ENCODE peak calls at places on chromosome 22, in ten cellular contexts. One of them, this sample, is unnamed. For H3K27me3, the result is how much of the 10 kb centered on the place peaks cover.

GRCh38 chr22:34881453-34881852 is 184.5 kb upstream of the ISX start:
- DNase-seq in H1: no peak
- DNase-seq in breast epithelium: no peak
- DNase-seq in tibial artery: no peak
- DNase-seq in osteoblast: no peak
- DNase-seq in upper lobe of right lung: no peak
- DNase-seq in foreskin keratinocyte: no peak
- DNase-seq in heart left ventricle: no peak
- DNase-seq in heart right ventricle: no peak
- DNase-seq in adrenal gland: no peak
- DNase-seq in this sample: no peak

GRCh38 chr22:23709107-23709506 is 18.3 kb downstream of the RGL4 start:
- DNase-seq in heart right ventricle: no peak
- DNase-seq in foreskin keratinocyte: no peak
- DNase-seq in breast epithelium: no peak
- DNase-seq in H1: no peak
- DNase-seq in adrenal gland: no peak
- DNase-seq in osteoblast: no peak
- DNase-seq in upper lobe of right lung: no peak
- DNase-seq in tibial artery: no peak
- DNase-seq in heart left ventricle: no peak
- DNase-seq in this sample: no peak

GRCh38 chr22:24954114-24954463 is 1.6 kb downstream of the KIAA1671 start:
- DNase-seq in heart left ventricle: no peak
- DNase-seq in upper lobe of right lung: no peak
- DNase-seq in H1: no peak
- DNase-seq in adrenal gland: no peak
- DNase-seq in heart right ventricle: no peak
- DNase-seq in foreskin keratinocyte: no peak
- DNase-seq in tibial artery: no peak
- DNase-seq in breast epithelium: no peak
- DNase-seq in osteoblast: no peak
- DNase-seq in this sample: no peak

GRCh38 chr22:42856179-42856864 is 751 bp downstream of the ARFGAP3 start:
- DNase-seq in foreskin keratinocyte: no peak
- DNase-seq in upper lobe of right lung: peak
- DNase-seq in osteoblast: peak
- DNase-seq in breast epithelium: no peak
- DNase-seq in adrenal gland: peak
- DNase-seq in heart left ventricle: peak
- DNase-seq in tibial artery: peak
- DNase-seq in H1: peak
- DNase-seq in heart right ventricle: peak
- DNase-seq in this sample: no peak

GRCh38 chr22:36317658-36318271 is 64.8 kb downstream of the APOL1 start:
- DNase-seq in adrenal gland: no peak
- DNase-seq in breast epithelium: no peak
- DNase-seq in heart left ventricle: no peak
- DNase-seq in foreskin keratinocyte: peak
- DNase-seq in H1: no peak
- DNase-seq in osteoblast: peak
- DNase-seq in tibial artery: no peak
- DNase-seq in upper lobe of right lung: no peak
- DNase-seq in heart right ventricle: no peak
- DNase-seq in this sample: no peak

GRCh38 chr22:21632237-21632895 is at the start of gene CCDC116:
- DNase-seq in tibial artery: no peak
- DNase-seq in breast epithelium: no peak
- DNase-seq in H1: peak
- DNase-seq in heart right ventricle: no peak
- DNase-seq in osteoblast: peak
- DNase-seq in foreskin keratinocyte: no peak
- DNase-seq in upper lobe of right lung: peak
- DNase-seq in heart left ventricle: no peak
- DNase-seq in adrenal gland: peak
- DNase-seq in this sample: no peak

GRCh38 chr22:30337461-30337778 is 10.7 kb upstream of the TBC1D10A start:
- DNase-seq in heart left ventricle: no peak
- DNase-seq in H1: no peak
- DNase-seq in foreskin keratinocyte: no peak
- DNase-seq in breast epithelium: no peak
- DNase-seq in heart right ventricle: no peak
- DNase-seq in upper lobe of right lung: no peak
- DNase-seq in osteoblast: peak
- DNase-seq in adrenal gland: no peak
- DNase-seq in tibial artery: no peak
- DNase-seq in this sample: no peak

GRCh38 chr22:39292002-39292401 is 27.4 kb downstream of the RPL3 start:
- DNase-seq in upper lobe of right lung: no peak
- DNase-seq in foreskin keratinocyte: no peak
- DNase-seq in osteoblast: no peak
- DNase-seq in H1: no peak
- DNase-seq in heart right ventricle: no peak
- DNase-seq in tibial artery: no peak
- DNase-seq in breast epithelium: no peak
- DNase-seq in adrenal gland: no peak
- DNase-seq in heart left ventricle: no peak
- DNase-seq in this sample: no peak

GRCh38 chr22:47030881-47031627 is 268.6 kb downstream of the TBC1D22A start:
- DNase-seq in upper lobe of right lung: peak
- DNase-seq in tibial artery: peak
- DNase-seq in adrenal gland: peak
- DNase-seq in H1: no peak
- DNase-seq in heart right ventricle: no peak
- DNase-seq in foreskin keratinocyte: no peak
- DNase-seq in breast epithelium: no peak
- DNase-seq in heart left ventricle: no peak
- DNase-seq in osteoblast: peak
- DNase-seq in this sample: peak

GRCh38 chr22:25081409-25081824 is 118.2 kb upstream of the CRYBB3 start:
- DNase-seq in osteoblast: no peak
- DNase-seq in heart left ventricle: no peak
- DNase-seq in heart right ventricle: no peak
- DNase-seq in adrenal gland: peak
- DNase-seq in tibial artery: no peak
- DNase-seq in foreskin keratinocyte: no peak
- DNase-seq in upper lobe of right lung: no peak
- DNase-seq in H1: peak
- DNase-seq in breast epithelium: no peak
- DNase-seq in this sample: no peak

GRCh38 chr22:46585340-46586122 is 34.7 kb upstream of the GRAMD4 start:
- DNase-seq in heart left ventricle: no peak
- DNase-seq in upper lobe of right lung: no peak
- DNase-seq in adrenal gland: no peak
- DNase-seq in foreskin keratinocyte: no peak
- DNase-seq in heart right ventricle: no peak
- DNase-seq in H1: peak
- DNase-seq in osteoblast: peak
- DNase-seq in breast epithelium: no peak
- DNase-seq in tibial artery: no peak
- DNase-seq in this sample: no peak

GRCh38 chr22:39932918-39933649 is 27.1 kb upstream of the TMA7B start:
- DNase-seq in heart left ventricle: no peak
- DNase-seq in tibial artery: no peak
- DNase-seq in breast epithelium: no peak
- DNase-seq in heart right ventricle: no peak
- DNase-seq in upper lobe of right lung: no peak
- DNase-seq in H1: peak
- DNase-seq in adrenal gland: peak
- DNase-seq in foreskin keratinocyte: no peak
- DNase-seq in osteoblast: no peak
- DNase-seq in this sample: no peak

GRCh38 chr22:36086170-36086490 is 57.5 kb upstream of the RBFOX2 start:
- DNase-seq in upper lobe of right lung: no peak
- DNase-seq in breast epithelium: no peak
- DNase-seq in osteoblast: no peak
- DNase-seq in heart left ventricle: no peak
- DNase-seq in adrenal gland: no peak
- DNase-seq in tibial artery: no peak
- DNase-seq in foreskin keratinocyte: peak
- DNase-seq in H1: peak
- DNase-seq in heart right ventricle: no peak
- DNase-seq in this sample: no peak

GRCh38 chr22:37806409-37807338 is 1.1 kb upstream of the GCAT start:
- DNase-seq in H1: no peak
- DNase-seq in heart left ventricle: no peak
- DNase-seq in tibial artery: no peak
- DNase-seq in heart right ventricle: no peak
- DNase-seq in osteoblast: peak
- DNase-seq in breast epithelium: no peak
- DNase-seq in upper lobe of right lung: no peak
- DNase-seq in adrenal gland: peak
- DNase-seq in foreskin keratinocyte: no peak
- DNase-seq in this sample: no peak
- TF ChIP-seq CTCF in H1: no peak
- TF ChIP-seq CTCF in heart left ventricle: no peak
- TF ChIP-seq CTCF in tibial artery: no peak
- TF ChIP-seq CTCF in heart right ventricle: no peak
- TF ChIP-seq CTCF in osteoblast: no peak
- TF ChIP-seq CTCF in breast epithelium: no peak
- TF ChIP-seq CTCF in upper lobe of right lung: no peak
- TF ChIP-seq CTCF in adrenal gland: no peak
- TF ChIP-seq CTCF in foreskin keratinocyte: peak
- TF ChIP-seq CTCF in this sample: no peak

GRCh38 chr22:37409557-37409956 is 17.7 kb downstream of the ELFN2 start:
- DNase-seq in heart left ventricle: no peak
- DNase-seq in upper lobe of right lung: no peak
- DNase-seq in heart right ventricle: no peak
- DNase-seq in H1: no peak
- DNase-seq in adrenal gland: no peak
- DNase-seq in osteoblast: no peak
- DNase-seq in breast epithelium: no peak
- DNase-seq in foreskin keratinocyte: no peak
- DNase-seq in tibial artery: no peak
- DNase-seq in this sample: no peak

GRCh38 chr22:37413546-37413945 is 13.7 kb downstream of the ELFN2 start:
- DNase-seq in breast epithelium: no peak
- DNase-seq in H1: no peak
- DNase-seq in heart right ventricle: no peak
- DNase-seq in adrenal gland: no peak
- DNase-seq in upper lobe of right lung: no peak
- DNase-seq in tibial artery: no peak
- DNase-seq in foreskin keratinocyte: no peak
- DNase-seq in osteoblast: no peak
- DNase-seq in heart left ventricle: no peak
- DNase-seq in this sample: no peak

GRCh38 chr22:37412445-37413250 is 14.6 kb downstream of the ELFN2 start:
- DNase-seq in H1: no peak
- DNase-seq in tibial artery: no peak
- DNase-seq in breast epithelium: no peak
- DNase-seq in adrenal gland: no peak
- DNase-seq in heart right ventricle: no peak
- DNase-seq in upper lobe of right lung: no peak
- DNase-seq in foreskin keratinocyte: no peak
- DNase-seq in heart left ventricle: no peak
- DNase-seq in osteoblast: no peak
- DNase-seq in this sample: no peak

GRCh38 chr22:37410174-37411055 is 16.9 kb downstream of the ELFN2 start:
- DNase-seq in heart left ventricle: no peak
- DNase-seq in adrenal gland: peak
- DNase-seq in foreskin keratinocyte: no peak
- DNase-seq in upper lobe of right lung: peak
- DNase-seq in heart right ventricle: peak
- DNase-seq in tibial artery: no peak
- DNase-seq in breast epithelium: no peak
- DNase-seq in H1: no peak
- DNase-seq in osteoblast: peak
- DNase-seq in this sample: no peak

GRCh38 chr22:37411655-37412054 is 15.6 kb downstream of the ELFN2 start:
- DNase-seq in heart right ventricle: no peak
- DNase-seq in breast epithelium: no peak
- DNase-seq in heart left ventricle: no peak
- DNase-seq in tibial artery: no peak
- DNase-seq in osteoblast: no peak
- DNase-seq in H1: no peak
- DNase-seq in foreskin keratinocyte: no peak
- DNase-seq in upper lobe of right lung: no peak
- DNase-seq in adrenal gland: no peak
- DNase-seq in this sample: no peak
- H3K27me3 ChIP-seq in heart right ventricle: under half
- H3K27me3 ChIP-seq in breast epithelium: under half
- H3K27me3 ChIP-seq in heart left ventricle: half or more
- H3K27me3 ChIP-seq in tibial artery: under half
- H3K27me3 ChIP-seq in osteoblast: under half
- H3K27me3 ChIP-seq in H1: under half
- H3K27me3 ChIP-seq in foreskin keratinocyte: under half
- H3K27me3 ChIP-seq in upper lobe of right lung: under half
- H3K27me3 ChIP-seq in adrenal gland: under half
- H3K27me3 ChIP-seq in this sample: under half

GRCh38 chr22:50585238-50585637 is 2.6 kb upstream of the CHKB start:
- DNase-seq in H1: no peak
- DNase-seq in adrenal gland: no peak
- DNase-seq in breast epithelium: no peak
- DNase-seq in heart left ventricle: no peak
- DNase-seq in tibial artery: no peak
- DNase-seq in foreskin keratinocyte: no peak
- DNase-seq in heart right ventricle: no peak
- DNase-seq in upper lobe of right lung: no peak
- DNase-seq in osteoblast: peak
- DNase-seq in this sample: no peak

GRCh38 chr22:50587407-50587806 is 4.8 kb upstream of the CHKB start:
- DNase-seq in foreskin keratinocyte: no peak
- DNase-seq in adrenal gland: no peak
- DNase-seq in breast epithelium: no peak
- DNase-seq in H1: no peak
- DNase-seq in heart left ventricle: no peak
- DNase-seq in heart right ventricle: no peak
- DNase-seq in upper lobe of right lung: peak
- DNase-seq in osteoblast: peak
- DNase-seq in tibial artery: no peak
- DNase-seq in this sample: no peak

GRCh38 chr22:50585781-50586180 is 3.1 kb upstream of the CHKB start:
- DNase-seq in upper lobe of right lung: peak
- DNase-seq in osteoblast: peak
- DNase-seq in adrenal gland: no peak
- DNase-seq in H1: no peak
- DNase-seq in heart right ventricle: no peak
- DNase-seq in tibial artery: no peak
- DNase-seq in breast epithelium: no peak
- DNase-seq in foreskin keratinocyte: no peak
- DNase-seq in heart left ventricle: no peak
- DNase-seq in this sample: no peak

GRCh38 chr22:50584106-50585096 is 1.8 kb upstream of the CHKB start:
- DNase-seq in tibial artery: no peak
- DNase-seq in heart left ventricle: no peak
- DNase-seq in breast epithelium: no peak
- DNase-seq in heart right ventricle: no peak
- DNase-seq in adrenal gland: no peak
- DNase-seq in H1: no peak
- DNase-seq in foreskin keratinocyte: no peak
- DNase-seq in osteoblast: no peak
- DNase-seq in upper lobe of right lung: peak
- DNase-seq in this sample: no peak

GRCh38 chr22:50586416-50586815 is 3.8 kb upstream of the CHKB start:
- DNase-seq in foreskin keratinocyte: no peak
- DNase-seq in upper lobe of right lung: peak
- DNase-seq in adrenal gland: no peak
- DNase-seq in heart right ventricle: no peak
- DNase-seq in heart left ventricle: no peak
- DNase-seq in osteoblast: peak
- DNase-seq in tibial artery: no peak
- DNase-seq in H1: no peak
- DNase-seq in breast epithelium: no peak
- DNase-seq in this sample: no peak
- TF ChIP-seq CTCF in foreskin keratinocyte: no peak
- TF ChIP-seq CTCF in upper lobe of right lung: no peak
- TF ChIP-seq CTCF in adrenal gland: no peak
- TF ChIP-seq CTCF in heart right ventricle: no peak
- TF ChIP-seq CTCF in heart left ventricle: no peak
- TF ChIP-seq CTCF in osteoblast: no peak
- TF ChIP-seq CTCF in tibial artery: no peak
- TF ChIP-seq CTCF in H1: no peak
- TF ChIP-seq CTCF in breast epithelium: no peak
- TF ChIP-seq CTCF in this sample: no peak

GRCh38 chr22:44634426-44635321 is 67.3 kb upstream of the PRR5 start:
- DNase-seq in breast epithelium: no peak
- DNase-seq in heart right ventricle: no peak
- DNase-seq in foreskin keratinocyte: no peak
- DNase-seq in osteoblast: peak
- DNase-seq in heart left ventricle: no peak
- DNase-seq in tibial artery: peak
- DNase-seq in upper lobe of right lung: no peak
- DNase-seq in H1: no peak
- DNase-seq in adrenal gland: no peak
- DNase-seq in this sample: no peak
- H3K27me3 ChIP-seq in breast epithelium: under half
- H3K27me3 ChIP-seq in heart right ventricle: under half
- H3K27me3 ChIP-seq in foreskin keratinocyte: under half
- H3K27me3 ChIP-seq in osteoblast: under half
- H3K27me3 ChIP-seq in heart left ventricle: under half
- H3K27me3 ChIP-seq in tibial artery: under half
- H3K27me3 ChIP-seq in upper lobe of right lung: under half
- H3K27me3 ChIP-seq in H1: under half
- H3K27me3 ChIP-seq in adrenal gland: under half
- H3K27me3 ChIP-seq in this sample: under half